ENCODE peak calls at places on chromosomes 6 and 20, in eight cellular contexts. N is mesenteric fat pad, B is NAMALWA, M is EL, P is ACHN, Q is epithelial cell of prostate, G is GM03348, I is psoas muscle. J is an unnamed sample.

GRCh38 chr6:14983599-14984296 is 262.1 kb upstream of the JARID2 start:
- DNase-seq in G (no peak), N (no peak), P (no peak), I (no peak), B (no peak), Q (no peak), M (no peak), J (no peak)

GRCh38 chr20:25399038-25399430 is 8.4 kb upstream of the ABHD12 start:
- DNase-seq in M (peak), P (peak), G (peak), I (no peak), Q (no peak), N (no peak), B (peak), J (peak)

GRCh38 chr6:134622382-134623173 is 304.7 kb upstream of the SGK1 start:
- DNase-seq in B (no peak), G (no peak), P (no peak), Q (no peak), I (no peak), N (no peak), M (no peak), J (no peak)

GRCh38 chr6:63635165-63635562 is 438 bp upstream of the PHF3 start:
- DNase-seq in Q (no peak), N (no peak), I (no peak), M (no peak), G (no peak), B (no peak), P (no peak), J (no peak)

GRCh38 chr6:71473908-71474307 is 185.3 kb downstream of the OGFRL1 start:
- DNase-seq in N (no peak), Q (peak), B (no peak), I (peak), P (peak), M (peak), G (peak), J (no peak)

GRCh38 chr6:65110031-65110430 is 597.0 kb downstream of the EYS start:
- DNase-seq in Q (no peak), I (no peak), B (no peak), G (no peak), N (no peak), P (no peak), M (no peak), J (no peak)

GRCh38 chr6:26331809-26332226 is 33.2 kb upstream of the BTN3A2 start:
- DNase-seq in G (no peak), N (no peak), P (no peak), Q (no peak), M (peak), B (peak), I (no peak), J (no peak)

GRCh38 chr20:12047838-12048432 is 130.2 kb downstream of the BTBD3 start:
- DNase-seq in I (no peak), G (peak), P (no peak), Q (no peak), B (no peak), N (no peak), M (peak), J (no peak)

GRCh38 chr20:33675127-33675954 is 1.1 kb upstream of the NECAB3 start:
- DNase-seq in M (no peak), G (no peak), P (no peak), B (no peak), I (peak), Q (no peak), N (no peak), J (no peak)

GRCh38 chr20:57831326-57831991 is 121.6 kb upstream of the PMEPA1 start:
- DNase-seq in N (no peak), B (no peak), Q (no peak), P (no peak), G (no peak), M (no peak), I (no peak), J (no peak)

GRCh38 chr20:17622086-17622850 is 52.4 kb downstream of the DSTN start:
- DNase-seq in M (no peak), G (no peak), I (no peak), P (no peak), N (peak), Q (no peak), B (no peak), J (no peak)

GRCh38 chr6:2764610-2765165 is 505 bp upstream of the WRNIP1 start:
- DNase-seq in N (no peak), Q (peak), B (peak), I (peak), P (peak), G (peak), M (peak), J (no peak)

GRCh38 chr6:24666616-24667377 is at the start of the genes ACOT13 and TDP2:
- DNase-seq in B (peak), N (peak), P (peak), G (peak), I (peak), Q (peak), M (peak), J (peak)

GRCh38 chr20:63133481-63134091 is 82.3 kb downstream of the YTHDF1 start:
- DNase-seq in N (peak), G (no peak), B (no peak), M (no peak), I (peak), Q (no peak), P (no peak), J (no peak)

GRCh38 chr6:55955684-55956083 is 80.3 kb upstream of the BMP5 start:
- DNase-seq in M (no peak), G (no peak), P (no peak), B (no peak), I (no peak), N (no peak), Q (no peak), J (no peak)

J was measured in GOT3.